ENCODE peak calls at places on chromosomes 6 and 20, in nine cellular contexts. Z is lung; T is right cardiac atrium; I is breast epithelium; Y is heart left ventricle; E is CD8-positive, alpha-beta memory T cell; D is aorta; C is naive thymus-derived CD4-positive, alpha-beta T cell; S is cardiac muscle cell. P is an unnamed sample.

GRCh38 chr6:162416845-162417537 is 310.6 kb downstream of the PRKN start:
- DNase-seq in C (no peak), Z (no peak), E (no peak), Y (no peak), D (no peak), I (no peak), T (no peak), S (no peak), P (no peak)

GRCh38 chr6:111663692-111664564 is 58.2 kb upstream of the TRAF3IP2 start:
- DNase-seq in I (no peak), Y (peak; percentile 78), T (peak; percentile 90), D (peak; percentile 74), S (peak; percentile 79), Z (no peak), C (no peak), E (no peak), P (no peak)

GRCh38 chr20:17617212-17617867 is 47.5 kb downstream of the DSTN start:
- DNase-seq in Y (no peak), E (peak; percentile 34), Z (peak; percentile 71), D (peak; percentile 67), T (peak; percentile 85), S (peak; percentile 77), C (peak; percentile 45), I (peak; percentile 72), P (peak; percentile 34)

GRCh38 chr6:159074120-159074684 is 29.4 kb upstream of the TAGAP start:
- DNase-seq in C (no peak), S (peak; percentile 63), I (no peak), D (no peak), E (no peak), T (no peak), Z (no peak), Y (no peak), P (no peak)

GRCh38 chr20:22099348-22099747 is 393.9 kb downstream of the PAX1 start:
- DNase-seq in E (no peak), I (no peak), Y (no peak), D (no peak), Z (no peak), C (no peak), S (no peak), T (no peak), P (no peak)

GRCh38 chr6:30156262-30156599 is 4.8 kb downstream of the TRIM10 start:
- DNase-seq in I (no peak), S (no peak), Z (no peak), E (no peak), D (peak; percentile 55), Y (peak; percentile 42), T (no peak), C (no peak), P (no peak)

GRCh38 chr6:143337201-143337949 is 113.1 kb downstream of the ADAT2 start:
- DNase-seq in C (peak; percentile 27), T (peak; percentile 76), E (peak; percentile 15), S (peak; percentile 55), I (no peak), Y (peak; percentile 25), D (no peak), Z (no peak), P (peak; percentile 12)

GRCh38 chr20:57066126-57066900 is 200.1 kb downstream of the BMP7 start:
- DNase-seq in T (no peak), Z (no peak), Y (no peak), D (no peak), S (no peak), C (no peak), E (no peak), I (no peak), P (no peak)

GRCh38 chr6:57224769-57225515 is 2.8 kb upstream of the RAB23 start:
- DNase-seq in I (no peak), D (no peak), T (no peak), E (no peak), C (no peak), Z (no peak), S (no peak), Y (no peak), P (no peak)

GRCh38 chr6:35049885-35050284 is 91.3 kb downstream of the TCP11 start:
- DNase-seq in I (no peak), Y (peak; percentile 72), D (peak; percentile 85), S (no peak), C (no peak), T (peak; percentile 76), E (no peak), Z (no peak), P (no peak)

GRCh38 chr20:31718952-31719643 is 3.6 kb downstream of the BCL2L1 start:
- DNase-seq in Z (peak; percentile 44), E (no peak), I (no peak), T (no peak), Y (no peak), C (no peak), S (no peak), D (no peak), P (no peak)
- H3K4me3 ChIP-seq in Z (peak overlapping the region; percentile 83), E (peak overlapping the region; percentile 99), I (peak overlapping the region; percentile 73), T (peak overlapping the region; percentile 98), Y (peak overlapping the region; percentile 88), C (no peak overlapping the region), S (no peak overlapping the region), D (peak overlapping the region; percentile 94), P (no peak overlapping the region)

DNA sequence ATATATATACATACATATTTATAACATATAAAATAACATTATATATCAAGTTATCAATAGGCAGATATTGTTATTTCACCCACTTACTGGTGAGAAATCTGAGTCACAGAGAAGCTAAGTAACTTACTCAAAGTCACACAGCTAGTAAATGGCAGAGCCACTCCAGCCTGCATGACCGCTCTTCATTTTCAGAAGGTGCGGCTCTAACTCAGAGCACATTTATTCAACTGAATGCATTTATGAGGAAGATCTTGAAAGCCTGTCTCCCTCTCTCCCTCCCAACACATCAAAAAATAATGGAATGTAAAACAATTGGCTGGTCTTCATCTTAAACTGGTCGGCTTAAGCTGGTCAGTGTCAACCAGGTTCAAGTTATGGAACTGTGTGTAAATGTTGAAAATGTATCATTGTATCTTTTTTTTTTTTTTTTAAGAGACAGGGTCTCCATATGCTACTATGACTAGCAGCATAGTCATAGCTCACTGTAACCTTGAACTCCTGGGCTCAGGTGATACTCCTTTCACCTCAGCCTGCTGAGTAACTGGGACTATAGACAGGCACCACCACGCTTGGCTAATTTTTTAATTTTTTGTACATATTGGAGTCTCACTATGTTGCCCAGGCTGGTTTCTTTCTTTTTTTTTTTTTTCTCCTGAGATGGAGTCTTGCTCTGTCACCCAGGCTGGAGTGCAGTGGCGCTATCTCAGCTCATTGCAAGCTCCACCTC is 70.7 kb upstream of the NCOA3 start:
- DNase-seq in Y (no peak), C (no peak), D (no peak), E (no peak), T (no peak), Z (no peak), S (no peak), I (no peak), P (no peak)
- H3K4me1 ChIP-seq in Y (no peaks in the 10 kb centered on the region), C (no peaks in the 10 kb centered on the region), D (no peaks in the 10 kb centered on the region), E (no peaks in the 10 kb centered on the region), T (no peaks in the 10 kb centered on the region), Z (no peaks in the 10 kb centered on the region), S (no peaks in the 10 kb centered on the region), I (no peaks in the 10 kb centered on the region), P (no peaks in the 10 kb centered on the region)

GRCh38 chr6:154736613-154737259 is 3.5 kb downstream of the SCAF8 start:
- DNase-seq in Z (no peak), E (no peak), I (no peak), C (no peak), S (no peak), T (no peak), D (no peak), Y (no peak), P (no peak)
- H3K4me3 ChIP-seq in Z (no peak overlapping the region), E (no peak overlapping the region), I (no peak overlapping the region), C (no peak overlapping the region), S (no peak overlapping the region), T (no peak overlapping the region), D (no peak overlapping the region), Y (no peak overlapping the region), P (no peak overlapping the region)

DNA sequence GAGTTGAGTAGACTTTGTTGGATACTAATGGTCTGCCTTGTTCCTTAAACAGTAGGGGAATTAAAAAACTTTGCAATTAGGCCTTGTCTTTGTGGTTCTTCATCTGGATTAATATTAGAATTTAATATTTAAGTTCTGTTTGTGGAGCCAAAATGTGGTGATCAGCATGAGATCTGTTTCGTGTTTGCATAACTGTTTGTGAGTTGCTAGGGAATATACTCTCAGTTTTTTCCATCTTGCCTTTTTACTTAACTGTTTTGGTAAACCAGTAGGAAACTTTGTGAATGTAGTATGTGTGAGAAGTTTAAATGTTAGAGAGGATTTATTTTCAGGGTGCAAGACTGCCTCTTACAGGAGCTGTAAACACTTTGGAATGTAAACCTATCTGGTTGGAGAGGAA is 35.6 kb downstream of the LRRC1 start:
- DNase-seq in C (no peak), T (no peak), D (no peak), I (no peak), Y (no peak), E (no peak), Z (no peak), S (no peak), P (no peak)
- H3K4me1 ChIP-seq in C (no peaks in the 10 kb centered on the region), T (peaks cover 6% of the 10 kb centered on the region), D (peaks cover 9% of the 10 kb centered on the region), I (no peaks in the 10 kb centered on the region), Y (peaks cover 10% of the 10 kb centered on the region), E (no peaks in the 10 kb centered on the region), Z (no peaks in the 10 kb centered on the region), S (peaks cover 7% of the 10 kb centered on the region), P (no peaks in the 10 kb centered on the region)